ENCODE peak calls at places on chromosomes 1 and 21, in four cellular contexts. B is lung, E is BJ, D is progenitor cell of endocrine pancreas. N is an unnamed sample.
A peak's percentile ranks its signal among the peaks of the same experiment; 100 is the strongest.

GRCh38 chr1:209747580-209748262 is 8.1 kb upstream of the TRAF3IP3 start:
- DNase-seq in E (peak; percentile 22), B (peak; percentile 95), D (peak; percentile 85), N (peak; percentile 61)

GRCh38 chr1:98084188-98084587 is 163.4 kb upstream of the DPYD start:
- DNase-seq in D (no peak), E (no peak), B (no peak), N (no peak)

GRCh38 chr1:18794066-18794465 is 65.4 kb downstream of the TAS1R2 start:
- DNase-seq in E (no peak), D (no peak), B (no peak), N (no peak)

GRCh38 chr1:30763654-30764248 is 6.2 kb upstream of the LAPTM5 start:
- DNase-seq in E (peak; percentile 18), D (no peak), B (no peak), N (no peak)

GRCh38 chr1:167791281-167792209 is 69.8 kb downstream of the MPZL1 start:
- DNase-seq in E (peak; percentile 93), B (peak; percentile 58), D (no peak), N (no peak)

GRCh38 chr1:186982116-186982515 is 153.4 kb downstream of the PLA2G4A start:
- DNase-seq in E (no peak), D (no peak), B (no peak), N (no peak)

GRCh38 chr1:112011231-112011630 is 21.8 kb upstream of the KCND3 start:
- DNase-seq in B (no peak), E (no peak), D (no peak), N (no peak)

GRCh38 chr1:64235133-64235532 is 31.7 kb downstream of the UBE2U start:
- DNase-seq in E (no peak), B (no peak), D (no peak), N (no peak)

GRCh38 chr1:116990612-116991151 is 10.9 kb upstream of the CD101 start:
- DNase-seq in D (no peak), B (peak; percentile 45), E (no peak), N (no peak)

GRCh38 chr1:228471762-228472398 is 15.3 kb upstream of the RNF187 start:
- DNase-seq in B (no peak), E (no peak), D (no peak), N (no peak)

GRCh38 chr1:6507037-6507428 is 15.6 kb upstream of the PLEKHG5 start:
- DNase-seq in B (no peak), D (no peak), E (no peak), N (no peak)

GRCh38 chr1:222792744-222793143 is 22.1 kb upstream of the DISP1 start:
- DNase-seq in E (no peak), B (no peak), D (no peak), N (no peak)

GRCh38 chr1:47785561-47786271 is 211.5 kb downstream of the TRABD2B start:
- DNase-seq in D (no peak), E (no peak), B (no peak), N (no peak)

GRCh38 chr1:167668108-167668507 is 38.1 kb downstream of the RCSD1 start:
- DNase-seq in E (no peak), B (no peak), D (no peak), N (no peak)

GRCh38 chr1:226610671-226611070 is 62.1 kb downstream of the STUM start:
- DNase-seq in E (no peak), D (no peak), B (no peak), N (no peak)

GRCh38 chr1:226607821-226608220 is 59.3 kb downstream of the STUM start:
- DNase-seq in E (no peak), D (no peak), B (no peak), N (no peak)

GRCh38 chr1:226609836-226610455 is 61.4 kb downstream of the STUM start:
- DNase-seq in D (no peak), E (no peak), B (no peak), N (no peak)

GRCh38 chr1:226608699-226609505 is 60.3 kb downstream of the STUM start:
- DNase-seq in E (no peak), D (peak; percentile 67), B (peak; percentile 54), N (peak; percentile 76)

GRCh38 chr1:226611301-226611700 is 62.7 kb downstream of the STUM start:
- DNase-seq in B (no peak), D (no peak), E (no peak), N (no peak)
- TF ChIP-seq CTCF in B (no peak), D (no peak), E (no peak), N (no peak)

GRCh38 chr21:32135401-32136363 is 143.2 kb downstream of the MIS18A start:
- DNase-seq in E (peak; percentile 65), B (no peak), D (no peak), N (no peak)
- TF ChIP-seq CTCF in E (no peak), B (no peak), D (no peak), N (no peak)

GRCh38 chr1:70039485-70039884 is 165.9 kb downstream of the LRRC40 start:
- DNase-seq in B (no peak), E (no peak), D (no peak), N (no peak)

GRCh38 chr1:70038025-70038424 is 167.4 kb downstream of the LRRC40 start:
- DNase-seq in D (no peak), B (no peak), E (no peak), N (no peak)

GRCh38 chr1:70033266-70033873 is 172.0 kb downstream of the LRRC40 start:
- DNase-seq in B (no peak), E (no peak), D (no peak), N (no peak)

GRCh38 chr1:70033934-70034333 is 171.4 kb downstream of the LRRC40 start:
- DNase-seq in E (no peak), D (no peak), B (no peak), N (no peak)

GRCh38 chr1:70034403-70034802 is 171.0 kb downstream of the LRRC40 start:
- DNase-seq in B (no peak), D (no peak), E (no peak), N (no peak)
- TF ChIP-seq CTCF in B (no peak), D (peak; percentile 48), E (peak; percentile 60), N (peak; percentile 30)

DNA sequence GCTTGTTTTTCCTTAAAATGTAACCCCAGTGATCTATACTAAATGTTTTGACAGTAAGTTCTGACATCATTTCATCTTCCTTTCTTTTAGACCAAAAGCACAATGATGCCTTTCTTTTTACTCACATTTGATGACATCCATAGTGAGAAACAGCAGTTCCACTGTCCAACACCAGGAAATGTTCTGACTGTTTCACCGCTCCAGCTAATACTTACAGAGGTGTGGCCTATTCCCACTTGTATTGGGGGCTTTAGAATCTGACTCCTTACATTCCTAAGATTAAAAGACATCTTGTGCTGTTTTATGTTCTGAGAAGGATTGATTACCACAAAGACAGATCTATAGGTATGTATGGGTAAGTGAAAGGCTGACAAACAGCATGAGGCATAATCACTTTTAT is 1018.2 kb upstream of the PRMT6 start:
- DNase-seq in B (no peak), D (no peak), E (no peak), N (no peak)
- TF ChIP-seq CTCF in B (no peak), D (peak; percentile 31), E (no peak), N (no peak)

GRCh38 chr1:201496296-201496690 is 10.6 kb downstream of the CSRP1 start:
- DNase-seq in E (no peak), B (no peak), D (no peak), N (no peak)
- TF ChIP-seq CTCF in E (no peak), B (no peak), D (no peak), N (no peak)